ENCODE peak calls at places on chromosomes 5 and 9, in four cellular contexts. B is H54, F is NCI-H2029, Z is uterus. T is an unnamed sample.

GRCh38 chr5:139523635-139524445 is 37.3 kb upstream of the UBE2D2 start:
- DNase-seq in Z (no peak), B (no peak), F (no peak), T (peak)

GRCh38 chr5:180085837-180086236 is 14.3 kb upstream of the RNF130 start:
- DNase-seq in Z (no peak), B (no peak), F (no peak), T (no peak)

GRCh38 chr9:120928015-120928719 is 1.6 kb upstream of the TRAF1 start:
- DNase-seq in B (no peak), F (no peak), Z (peak), T (peak)

GRCh38 chr5:151895660-151896040 is 29.0 kb downstream of the GLRA1 start:
- DNase-seq in B (peak), Z (no peak), F (no peak), T (no peak)

GRCh38 chr5:36982146-36982545 is 105.6 kb downstream of the NIPBL start:
- DNase-seq in B (no peak), Z (no peak), F (no peak), T (no peak)

GRCh38 chr9:82991684-82992083 is 71.3 kb downstream of the RASEF start:
- DNase-seq in Z (no peak), F (peak), B (no peak), T (no peak)

GRCh38 chr5:1208743-1209551 is 7.6 kb downstream of the SLC6A19 start:
- DNase-seq in B (peak), Z (no peak), F (peak), T (no peak)

GRCh38 chr9:98146101-98146991 is 27.3 kb upstream of the TRIM14 start:
- DNase-seq in B (peak), Z (no peak), F (peak), T (no peak)

GRCh38 chr9:113446323-113446740 is 17.2 kb upstream of the RGS3 start:
- DNase-seq in Z (no peak), B (no peak), F (peak), T (no peak)

GRCh38 chr9:121313458-121314152 is 45.6 kb downstream of the GSN start:
- DNase-seq in B (no peak), Z (peak), F (no peak), T (no peak)

GRCh38 chr5:113950186-113950585 is 411.7 kb upstream of the KCNN2 start:
- DNase-seq in F (no peak), Z (no peak), B (no peak), T (no peak)

GRCh38 chr5:114377050-114377844 is 15.4 kb downstream of the KCNN2 start:
- DNase-seq in Z (no peak), B (no peak), F (no peak), T (no peak)

GRCh38 chr5:79886940-79887339 is 104.1 kb downstream of the MTX3 start:
- DNase-seq in F (peak), Z (no peak), B (no peak), T (no peak)

GRCh38 chr9:77807295-77807694 is 159.2 kb upstream of the GNA14 start:
- DNase-seq in Z (no peak), B (peak), F (no peak), T (no peak)

GRCh38 chr5:94240616-94241287 is 377.7 kb downstream of the KIAA0825 start:
- DNase-seq in F (no peak), B (no peak), Z (no peak), T (no peak)

GRCh38 chr5:31965227-31965626 is 208.9 kb downstream of the GOLPH3 start:
- DNase-seq in Z (no peak), B (no peak), F (no peak), T (no peak)

GRCh38 chr5:148684528-148684927 is 30.2 kb upstream of the HTR4 start:
- DNase-seq in Z (no peak), F (no peak), B (no peak), T (no peak)

GRCh38 chr9:85212887-85213286 is 528.9 kb downstream of the AGTPBP1 start:
- DNase-seq in Z (no peak), B (peak), F (no peak), T (no peak)

GRCh38 chr5:34582364-34582763 is 73.8 kb upstream of the RAI14 start:
- DNase-seq in B (no peak), F (no peak), Z (no peak), T (no peak)

GRCh38 chr5:120869831-120870230 is 405.7 kb downstream of the PRR16 start:
- DNase-seq in B (no peak), F (no peak), Z (no peak), T (no peak)

GRCh38 chr9:76109953-76110352 is 219.5 kb downstream of the PCSK5 start:
- DNase-seq in B (no peak), Z (no peak), F (no peak), T (no peak)

GRCh38 chr5:2750758-2751464 is 566 bp downstream of the IRX2 start:
- DNase-seq in Z (no peak), F (peak), B (no peak), T (peak)

GRCh38 chr9:127437497-127438264 is 13.5 kb downstream of the ZNF79 start:
- DNase-seq in Z (no peak), F (no peak), B (no peak), T (no peak)

GRCh38 chr5:141669519-141669918 is 12.5 kb downstream of the ARAP3 start:
- DNase-seq in Z (no peak), B (no peak), F (no peak), T (no peak)

GRCh38 chr9:34664281-34665108 is 2.0 kb upstream of the CCL27 start:
- DNase-seq in F (no peak), Z (peak), B (peak), T (peak)

GRCh38 chr9:91886433-91887031 is 63.5 kb downstream of the ROR2 start:
- DNase-seq in F (no peak), B (no peak), Z (no peak), T (peak)

GRCh38 chr9:15370496-15371464 is 51.9 kb upstream of the SNAPC3 start:
- DNase-seq in Z (peak), B (no peak), F (no peak), T (no peak)

GRCh38 chr9:113164536-113165300 is 13.9 kb downstream of the SLC31A2 start:
- DNase-seq in B (no peak), F (no peak), Z (peak), T (no peak)

GRCh38 chr5:57598756-57599155 is 116.1 kb upstream of the ACTBL2 start:
- DNase-seq in B (peak), Z (no peak), F (no peak), T (no peak)

T was measured in H1.